ENCODE peak calls at places on chromosomes 6 and 20, in six cellular contexts. S, A, P, H, X and O are unnamed samples.

GRCh38 chr20:48733296-48733790 is 94.5 kb downstream of the PREX1 start:
- DNase-seq in S (peak), A (no peak), P (no peak), H (no peak), X (no peak), O (no peak)

GRCh38 chr20:11247059-11247630 is 573.3 kb upstream of the JAG1 start:
- DNase-seq in S (no peak), A (no peak), P (no peak), H (no peak), X (no peak), O (no peak)

GRCh38 chr6:85436939-85437495 is 12.9 kb upstream of the NT5E start:
- DNase-seq in S (peak), A (no peak), P (no peak), H (no peak), X (no peak), O (no peak)

GRCh38 chr20:54002741-54003140 is 67.7 kb downstream of the BCAS1 start:
- DNase-seq in S (no peak), A (no peak), P (no peak), H (no peak), X (no peak), O (no peak)

GRCh38 chr6:39206250-39206721 is 23.0 kb downstream of the KCNK5 start:
- DNase-seq in S (peak), A (no peak), P (no peak), H (no peak), X (no peak), O (no peak)

GRCh38 chr6:138331444-138331843 is 46.3 kb upstream of the SMIM28 start:
- DNase-seq in S (no peak), A (no peak), P (no peak), H (no peak), X (no peak), O (no peak)

GRCh38 chr6:20846602-20847028 is 312.4 kb downstream of the CDKAL1 start:
- DNase-seq in S (no peak), A (no peak), P (no peak), H (no peak), X (no peak), O (no peak)

GRCh38 chr6:56869346-56869745 is 85.6 kb upstream of the BEND6 start:
- DNase-seq in S (no peak), A (no peak), P (no peak), H (no peak), X (no peak), O (no peak)